ENCODE peak calls at places on chromosome 5, in seven cellular contexts. X is psoas muscle, F is spleen, O is uterus, E is B cell, B is cardiac fibroblast, R is heart right ventricle. D is an unnamed sample.

GRCh38 chr5:107005653-107006052 is 665.1 kb downstream of the EFNA5 start:
- DNase-seq in F (no peak), O (no peak), B (no peak), E (no peak), X (no peak), R (no peak), D (no peak)

GRCh38 chr5:110105692-110106091 is 416.0 kb downstream of the MAN2A1 start:
- DNase-seq in R (peak; percentile 46), B (peak; percentile 31), E (no peak), O (no peak), F (no peak), X (no peak), D (no peak)

GRCh38 chr5:140205216-140205615 is 30.2 kb downstream of the CYSTM1 start:
- DNase-seq in F (no peak), R (no peak), X (no peak), B (no peak), O (no peak), E (no peak), D (no peak)

GRCh38 chr5:84862132-84862531 is 477.5 kb upstream of the EDIL3 start:
- DNase-seq in E (no peak), R (no peak), B (no peak), X (no peak), O (no peak), F (no peak), D (no peak)

GRCh38 chr5:80754900-80755299 is 100.1 kb upstream of the DHFR start:
- DNase-seq in F (no peak), X (no peak), R (peak; percentile 15), O (no peak), E (peak; percentile 9), B (peak; percentile 60), D (no peak)

GRCh38 chr5:113252066-113252465 is 182.7 kb downstream of the TSSK1B start:
- DNase-seq in X (no peak), E (no peak), B (no peak), R (no peak), O (no peak), F (no peak), D (no peak)

GRCh38 chr5:136058031-136058971 is 29.5 kb downstream of the TGFBI start:
- DNase-seq in B (peak; percentile 98), E (no peak), R (peak; percentile 69), X (peak; percentile 79), F (peak; percentile 34), O (peak; percentile 78), D (peak; percentile 98)

GRCh38 chr5:1401681-1402096 is 43.6 kb downstream of the SLC6A3 start:
- DNase-seq in R (no peak), X (peak; percentile 20), E (no peak), B (no peak), O (no peak), F (no peak), D (no peak)

GRCh38 chr5:142548739-142549275 is 137.1 kb downstream of the FGF1 start:
- DNase-seq in B (peak; percentile 99), X (no peak), R (peak; percentile 76), O (peak; percentile 40), F (no peak), E (peak; percentile 41), D (peak; percentile 91)

GRCh38 chr5:58800861-58801540 is 218.1 kb downstream of the RAB3C start:
- DNase-seq in X (no peak), E (no peak), F (no peak), R (no peak), O (no peak), B (no peak), D (no peak)

DNA sequence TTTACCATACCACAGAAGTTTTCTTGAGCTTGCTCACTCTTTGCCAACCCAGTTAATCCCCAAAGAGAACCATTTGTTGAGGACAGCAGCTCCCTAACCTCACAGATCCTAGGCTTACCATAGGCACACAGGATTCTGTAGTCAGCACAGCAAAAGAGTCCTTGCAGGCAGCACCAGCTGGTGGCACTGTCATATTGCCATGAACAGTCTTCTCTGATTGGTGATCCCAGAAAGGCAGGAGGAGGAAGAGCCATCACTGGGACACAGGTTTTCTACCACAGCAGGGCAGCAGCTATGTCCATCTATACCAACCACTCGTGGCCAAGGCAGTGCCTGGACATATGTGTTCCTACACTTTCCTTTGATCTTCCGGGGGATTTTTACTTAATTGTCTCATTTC is 297.1 kb upstream of the CD180 start:
- DNase-seq in R (peak; percentile 44), X (peak; percentile 65), F (no peak), B (peak; percentile 45), O (no peak), E (no peak), D (peak; percentile 32)
- TF ChIP-seq CTCF in R (peak; percentile 64), X (peak; percentile 46), F (peak; percentile 25), B (peak; percentile 35), O (no peak), E (no peak), D (peak; percentile 45)

DNA sequence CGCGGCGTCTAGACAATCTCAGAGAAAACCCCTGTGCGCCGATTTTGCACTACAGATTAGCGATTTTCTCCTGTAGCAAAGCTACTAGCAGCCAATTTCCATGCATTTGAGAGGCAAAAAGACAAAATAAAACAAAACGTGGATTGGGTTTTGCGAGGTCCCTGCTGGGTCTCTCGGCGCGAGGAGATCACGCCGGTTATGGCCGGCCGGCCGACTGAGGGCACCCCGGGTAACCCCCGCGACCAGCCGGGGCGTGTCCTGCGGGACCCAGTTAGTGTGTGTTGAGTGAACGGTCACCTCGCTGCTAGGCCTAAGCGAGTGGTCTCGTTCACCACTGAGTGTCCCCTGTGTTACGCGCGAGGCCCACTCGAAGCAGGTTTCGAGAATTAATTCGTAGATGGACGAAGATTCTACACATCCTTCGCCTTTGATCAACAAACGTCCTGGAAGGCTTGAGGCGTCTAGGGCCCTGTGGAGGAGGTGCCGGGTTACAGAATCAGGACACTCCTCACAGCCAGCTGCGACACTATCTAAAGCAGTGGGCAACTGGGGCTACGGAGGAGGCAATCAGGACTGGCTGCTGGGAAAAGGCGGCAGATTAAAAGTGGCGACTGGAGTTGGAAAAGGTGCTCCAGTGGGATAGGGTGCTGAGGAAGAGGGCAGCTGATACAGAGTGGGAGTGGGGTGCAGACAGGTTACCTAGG is 792 bp upstream of the VDAC1 start:
- DNase-seq in X (peak; percentile 72), F (peak; percentile 86), E (no peak), O (peak; percentile 42), R (no peak), B (peak; percentile 26), D (no peak)
- TF ChIP-seq CTCF in X (no peak), F (peak; percentile 4), E (no peak), O (peak; percentile 3), R (peak; percentile 12), B (no peak), D (no peak)

GRCh38 chr5:38551020-38552017 is 5.1 kb downstream of the LIFR start:
- DNase-seq in E (no peak), B (peak; percentile 71), X (no peak), O (no peak), F (no peak), R (no peak), D (peak; percentile 40)
- TF ChIP-seq CTCF in E (no peak), B (peak; percentile 73), X (peak; percentile 64), O (peak; percentile 54), F (peak; percentile 61), R (peak; percentile 71), D (peak; percentile 83)

DNA sequence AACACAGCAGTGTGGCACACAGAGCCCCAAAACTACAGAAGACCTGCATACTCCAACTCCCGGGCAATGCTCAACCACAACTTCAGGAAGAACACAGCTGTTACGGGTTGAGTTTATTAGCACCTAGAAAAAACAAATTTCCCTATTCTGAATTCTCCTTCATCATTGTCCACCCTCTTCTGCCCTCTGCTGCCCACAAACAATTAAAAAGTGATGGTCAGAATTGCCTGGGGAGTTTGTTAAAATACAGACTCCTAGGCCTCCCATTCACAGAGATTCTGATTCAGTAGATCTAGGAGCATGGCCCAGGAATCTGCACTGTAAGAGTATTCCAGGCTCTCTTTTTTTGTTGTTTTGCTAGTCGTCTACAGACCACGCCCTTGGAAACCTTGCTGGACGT is 310.6 kb downstream of the NDUFS4 start:
- DNase-seq in R (no peak), X (no peak), O (no peak), E (no peak), F (no peak), B (no peak), D (no peak)
- TF ChIP-seq CTCF in R (peak; percentile 34), X (no peak), O (no peak), E (no peak), F (no peak), B (no peak), D (peak; percentile 59)

DNA sequence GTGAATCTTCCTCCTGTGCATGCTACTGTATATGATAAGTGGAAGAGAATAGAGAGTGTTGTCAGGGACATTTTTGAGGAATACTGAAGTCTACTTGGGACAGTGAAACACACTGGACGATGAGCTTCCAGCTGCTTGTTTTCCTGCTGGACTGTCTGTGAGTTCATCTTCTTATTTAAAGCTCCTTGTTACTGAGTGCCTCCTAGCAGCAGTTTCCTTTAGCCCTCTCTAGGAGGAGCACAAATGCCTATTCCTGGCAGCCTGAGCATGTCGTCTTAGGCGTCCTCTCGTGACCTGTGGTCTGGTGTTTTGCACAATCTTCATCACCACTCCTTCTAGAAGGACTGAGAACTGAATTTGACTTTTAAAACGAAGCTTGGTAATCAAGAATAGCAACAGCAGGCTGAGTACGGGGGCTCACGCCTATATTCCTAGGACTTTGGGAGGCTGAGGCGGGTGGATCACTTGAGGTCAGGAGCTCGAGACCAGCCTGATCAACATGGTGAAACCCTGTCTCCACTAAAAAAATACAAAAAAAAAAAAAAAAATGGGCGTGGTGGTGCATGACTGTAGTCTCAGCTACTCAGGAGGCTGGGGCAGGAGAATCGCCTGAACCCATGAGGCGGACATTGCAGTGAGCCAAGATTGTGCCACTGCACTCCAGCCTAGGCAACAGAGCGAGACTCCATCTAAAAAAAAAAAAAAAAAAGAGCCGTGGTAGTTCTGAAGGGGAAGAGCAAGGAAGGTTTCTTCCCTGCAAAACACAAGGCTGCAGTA is 44.0 kb downstream of the ANKRD33B start:
- DNase-seq in E (peak; percentile 52), O (peak; percentile 45), X (peak; percentile 64), F (no peak), R (peak; percentile 65), B (peak; percentile 82), D (no peak)
- TF ChIP-seq CTCF in E (no peak), O (no peak), X (no peak), F (peak; percentile 20), R (peak; percentile 51), B (peak; percentile 47), D (no peak)

GRCh38 chr5:41638685-41639084 is 128.3 kb upstream of the PLCXD3 start:
- DNase-seq in B (no peak), F (no peak), R (no peak), E (no peak), O (no peak), X (no peak), D (no peak)

GRCh38 chr5:41636605-41637004 is 126.2 kb upstream of the PLCXD3 start:
- DNase-seq in E (no peak), F (no peak), O (no peak), R (no peak), X (no peak), B (peak; percentile 50), D (peak; percentile 31)

GRCh38 chr5:41637424-41637823 is 127.0 kb upstream of the PLCXD3 start:
- DNase-seq in R (no peak), O (no peak), B (no peak), E (no peak), F (peak; percentile 72), X (no peak), D (no peak)

GRCh38 chr5:41637869-41638268 is 127.5 kb upstream of the PLCXD3 start:
- DNase-seq in R (no peak), F (no peak), E (no peak), O (no peak), B (peak; percentile 8), X (no peak), D (no peak)

DNA sequence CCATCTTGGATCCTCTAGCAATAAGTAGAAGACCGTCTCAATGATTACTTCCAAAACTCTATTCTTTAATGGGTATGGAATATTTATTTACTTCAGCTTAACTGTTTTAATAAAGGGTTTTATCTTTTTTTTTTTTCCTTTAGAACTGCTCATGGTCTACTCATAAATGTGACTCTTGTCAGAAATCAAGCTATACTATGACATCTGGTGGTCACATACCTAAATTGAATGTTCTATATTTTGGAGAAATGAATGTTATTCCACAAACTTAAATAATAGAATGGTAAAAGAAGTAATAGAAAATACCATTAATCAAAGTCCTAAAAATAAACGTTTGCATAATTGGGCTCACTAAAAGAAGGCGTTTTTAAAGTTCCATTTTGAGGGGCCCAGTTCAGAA is 131.2 kb upstream of the PLCXD3 start:
- DNase-seq in R (no peak), O (no peak), E (no peak), F (no peak), X (no peak), B (peak; percentile 54), D (peak; percentile 6)
- TF ChIP-seq CTCF in R (peak; percentile 43), O (no peak), E (no peak), F (no peak), X (no peak), B (peak; percentile 23), D (peak; percentile 70)

D was measured in HFFc6.